ENCODE peak calls at places on chromosomes 13 and 19, in ten cellular contexts. One of them, this sample, is unnamed.

GRCh38 chr13:113220877-113221276 is 11.5 kb downstream of the CUL4A start:
- DNase-seq in tibial nerve: no peak
- DNase-seq in A549: no peak
- DNase-seq in aorta: no peak
- DNase-seq in cardiac muscle cell: no peak
- DNase-seq in GM23248: no peak
- DNase-seq in lung: no peak
- DNase-seq in colonic mucosa: no peak
- DNase-seq in left ventricle myocardium inferior: peak; percentile 54
- DNase-seq in Peyer's patch: no peak
- DNase-seq in this sample: no peak

GRCh38 chr19:40213251-40213793 is 4.9 kb downstream of the TTC9B start:
- DNase-seq in aorta: no peak
- DNase-seq in lung: no peak
- DNase-seq in colonic mucosa: no peak
- DNase-seq in tibial nerve: no peak
- DNase-seq in cardiac muscle cell: no peak
- DNase-seq in left ventricle myocardium inferior: no peak
- DNase-seq in A549: no peak
- DNase-seq in Peyer's patch: no peak
- DNase-seq in GM23248: no peak
- DNase-seq in this sample: no peak

GRCh38 chr19:44807162-44807561 is 1.7 kb upstream of the BCAM start:
- DNase-seq in tibial nerve: no peak
- DNase-seq in colonic mucosa: peak; percentile 80
- DNase-seq in lung: peak; percentile 40
- DNase-seq in Peyer's patch: peak; percentile 80
- DNase-seq in left ventricle myocardium inferior: no peak
- DNase-seq in aorta: no peak
- DNase-seq in GM23248: peak; percentile 16
- DNase-seq in A549: peak; percentile 79
- DNase-seq in cardiac muscle cell: no peak
- DNase-seq in this sample: peak; percentile 71

GRCh38 chr19:39765091-39766076 is 13.3 kb upstream of the LEUTX start:
- DNase-seq in tibial nerve: no peak
- DNase-seq in lung: peak; percentile 41
- DNase-seq in A549: peak; percentile 41
- DNase-seq in GM23248: peak; percentile 67
- DNase-seq in aorta: no peak
- DNase-seq in Peyer's patch: no peak
- DNase-seq in cardiac muscle cell: peak; percentile 72
- DNase-seq in colonic mucosa: peak; percentile 44
- DNase-seq in left ventricle myocardium inferior: no peak
- DNase-seq in this sample: peak; percentile 49

GRCh38 chr19:15137777-15138176 is 30.6 kb downstream of the SYDE1 start:
- DNase-seq in lung: no peak
- DNase-seq in tibial nerve: no peak
- DNase-seq in colonic mucosa: no peak
- DNase-seq in left ventricle myocardium inferior: no peak
- DNase-seq in aorta: no peak
- DNase-seq in A549: no peak
- DNase-seq in cardiac muscle cell: no peak
- DNase-seq in GM23248: peak; percentile 71
- DNase-seq in Peyer's patch: no peak
- DNase-seq in this sample: no peak

GRCh38 chr13:100392709-100393630 is 195.6 kb downstream of the GGACT start:
- DNase-seq in cardiac muscle cell: peak; percentile 37
- DNase-seq in colonic mucosa: peak; percentile 84
- DNase-seq in tibial nerve: peak; percentile 54
- DNase-seq in GM23248: peak; percentile 99
- DNase-seq in Peyer's patch: no peak
- DNase-seq in A549: peak; percentile 76
- DNase-seq in lung: peak; percentile 78
- DNase-seq in left ventricle myocardium inferior: peak; percentile 56
- DNase-seq in aorta: peak; percentile 86
- DNase-seq in this sample: peak; percentile 81

GRCh38 chr13:32284927-32285632 is 30.1 kb downstream of the ZAR1L start:
- DNase-seq in A549: no peak
- DNase-seq in Peyer's patch: no peak
- DNase-seq in cardiac muscle cell: peak; percentile 73
- DNase-seq in aorta: no peak
- DNase-seq in colonic mucosa: no peak
- DNase-seq in left ventricle myocardium inferior: no peak
- DNase-seq in tibial nerve: no peak
- DNase-seq in lung: peak; percentile 37
- DNase-seq in GM23248: peak; percentile 63
- DNase-seq in this sample: no peak

GRCh38 chr19:38224014-38224862 is at the start of gene DPF1:
- DNase-seq in aorta: no peak
- DNase-seq in left ventricle myocardium inferior: peak; percentile 45
- DNase-seq in lung: no peak
- DNase-seq in Peyer's patch: no peak
- DNase-seq in GM23248: peak; percentile 87
- DNase-seq in cardiac muscle cell: peak; percentile 92
- DNase-seq in tibial nerve: no peak
- DNase-seq in A549: peak; percentile 100
- DNase-seq in colonic mucosa: no peak
- DNase-seq in this sample: peak; percentile 26

GRCh38 chr13:42970824-42971669 is 21.0 kb downstream of the EPSTI1 start:
- DNase-seq in A549: peak; percentile 28
- DNase-seq in lung: no peak
- DNase-seq in GM23248: peak; percentile 66
- DNase-seq in colonic mucosa: peak; percentile 70
- DNase-seq in Peyer's patch: no peak
- DNase-seq in cardiac muscle cell: peak; percentile 58
- DNase-seq in tibial nerve: no peak
- DNase-seq in aorta: no peak
- DNase-seq in left ventricle myocardium inferior: no peak
- DNase-seq in this sample: peak; percentile 70

GRCh38 chr19:4976412-4977298 is 7.7 kb downstream of the KDM4B start:
- DNase-seq in GM23248: peak; percentile 99
- DNase-seq in lung: peak; percentile 80
- DNase-seq in colonic mucosa: peak; percentile 45
- DNase-seq in aorta: peak; percentile 85
- DNase-seq in Peyer's patch: no peak
- DNase-seq in A549: peak; percentile 62
- DNase-seq in cardiac muscle cell: no peak
- DNase-seq in left ventricle myocardium inferior: peak; percentile 72
- DNase-seq in tibial nerve: peak; percentile 74
- DNase-seq in this sample: peak; percentile 8

GRCh38 chr19:55820037-55820436 is 11.8 kb downstream of the NLRP11 start:
- DNase-seq in cardiac muscle cell: no peak
- DNase-seq in left ventricle myocardium inferior: no peak
- DNase-seq in Peyer's patch: no peak
- DNase-seq in tibial nerve: no peak
- DNase-seq in colonic mucosa: no peak
- DNase-seq in A549: no peak
- DNase-seq in aorta: no peak
- DNase-seq in lung: no peak
- DNase-seq in GM23248: no peak
- DNase-seq in this sample: no peak

GRCh38 chr13:98824376-98825160 is 72.1 kb upstream of the SLC15A1 start:
- DNase-seq in cardiac muscle cell: no peak
- DNase-seq in A549: no peak
- DNase-seq in lung: no peak
- DNase-seq in Peyer's patch: no peak
- DNase-seq in colonic mucosa: no peak
- DNase-seq in tibial nerve: no peak
- DNase-seq in aorta: no peak
- DNase-seq in GM23248: peak; percentile 53
- DNase-seq in left ventricle myocardium inferior: no peak
- DNase-seq in this sample: no peak

GRCh38 chr13:32911506-32911905 is 104.7 kb upstream of the KL start:
- DNase-seq in cardiac muscle cell: peak; percentile 14
- DNase-seq in colonic mucosa: no peak
- DNase-seq in A549: peak; percentile 35
- DNase-seq in left ventricle myocardium inferior: no peak
- DNase-seq in aorta: no peak
- DNase-seq in GM23248: peak; percentile 63
- DNase-seq in lung: no peak
- DNase-seq in tibial nerve: no peak
- DNase-seq in Peyer's patch: no peak
- DNase-seq in this sample: peak; percentile 19

GRCh38 chr13:50713849-50714248 is 129.6 kb downstream of the DLEU7 start:
- DNase-seq in tibial nerve: no peak
- DNase-seq in aorta: no peak
- DNase-seq in cardiac muscle cell: no peak
- DNase-seq in lung: no peak
- DNase-seq in A549: no peak
- DNase-seq in colonic mucosa: peak; percentile 19
- DNase-seq in GM23248: peak; percentile 78
- DNase-seq in left ventricle myocardium inferior: no peak
- DNase-seq in Peyer's patch: no peak
- DNase-seq in this sample: peak; percentile 52

GRCh38 chr19:33564836-33565338 is 43.3 kb upstream of the PEPD start:
- DNase-seq in GM23248: no peak
- DNase-seq in aorta: no peak
- DNase-seq in tibial nerve: no peak
- DNase-seq in colonic mucosa: no peak
- DNase-seq in left ventricle myocardium inferior: no peak
- DNase-seq in Peyer's patch: no peak
- DNase-seq in A549: no peak
- DNase-seq in cardiac muscle cell: no peak
- DNase-seq in lung: no peak
- DNase-seq in this sample: no peak

GRCh38 chr13:80070024-80070703 is 270.8 kb downstream of the SPRY2 start:
- DNase-seq in aorta: no peak
- DNase-seq in Peyer's patch: no peak
- DNase-seq in A549: no peak
- DNase-seq in colonic mucosa: peak; percentile 40
- DNase-seq in left ventricle myocardium inferior: no peak
- DNase-seq in GM23248: no peak
- DNase-seq in lung: no peak
- DNase-seq in tibial nerve: no peak
- DNase-seq in cardiac muscle cell: no peak
- DNase-seq in this sample: peak; percentile 39

GRCh38 chr19:7373862-7374261 is 25.1 kb downstream of the ARHGEF18 start:
- DNase-seq in cardiac muscle cell: no peak
- DNase-seq in A549: no peak
- DNase-seq in lung: no peak
- DNase-seq in GM23248: no peak
- DNase-seq in left ventricle myocardium inferior: no peak
- DNase-seq in Peyer's patch: peak; percentile 51
- DNase-seq in tibial nerve: no peak
- DNase-seq in aorta: no peak
- DNase-seq in colonic mucosa: no peak
- DNase-seq in this sample: peak; percentile 53

GRCh38 chr19:3075605-3076431 is 13.5 kb upstream of the TLE5 start:
- DNase-seq in GM23248: peak; percentile 55
- DNase-seq in cardiac muscle cell: peak; percentile 61
- DNase-seq in Peyer's patch: peak; percentile 86
- DNase-seq in colonic mucosa: peak; percentile 78
- DNase-seq in tibial nerve: no peak
- DNase-seq in aorta: no peak
- DNase-seq in left ventricle myocardium inferior: peak; percentile 51
- DNase-seq in A549: no peak
- DNase-seq in lung: peak; percentile 58
- DNase-seq in this sample: peak; percentile 56

GRCh38 chr19:39969681-39970423 is 1.1 kb upstream of the PSMC4 start:
- DNase-seq in A549: no peak
- DNase-seq in aorta: no peak
- DNase-seq in GM23248: no peak
- DNase-seq in Peyer's patch: no peak
- DNase-seq in tibial nerve: no peak
- DNase-seq in colonic mucosa: peak; percentile 19
- DNase-seq in cardiac muscle cell: no peak
- DNase-seq in left ventricle myocardium inferior: no peak
- DNase-seq in lung: no peak
- DNase-seq in this sample: no peak

DNA sequence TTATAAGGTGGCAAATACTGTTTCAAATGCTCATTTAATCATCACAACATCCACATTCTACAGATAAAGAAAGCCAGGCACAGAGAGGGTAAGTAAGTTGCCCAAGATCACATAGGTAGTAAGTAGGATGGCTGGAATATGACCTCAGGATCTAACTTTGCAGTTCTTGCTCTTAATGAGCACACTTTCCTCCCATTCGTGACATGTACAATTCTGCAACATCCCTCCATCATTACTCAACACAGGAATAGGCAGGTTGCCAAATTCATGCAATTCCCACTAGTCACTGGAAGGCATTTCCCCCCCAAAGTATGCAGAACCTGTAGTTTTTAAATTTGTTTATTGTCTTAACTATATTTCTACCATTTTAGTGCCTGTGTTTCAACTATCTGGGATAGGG is 109.2 kb downstream of the OLFM4 start:
- DNase-seq in colonic mucosa: peak; percentile 27
- DNase-seq in Peyer's patch: no peak
- DNase-seq in lung: no peak
- DNase-seq in cardiac muscle cell: no peak
- DNase-seq in A549: no peak
- DNase-seq in GM23248: peak; percentile 80
- DNase-seq in left ventricle myocardium inferior: no peak
- DNase-seq in tibial nerve: peak; percentile 28
- DNase-seq in aorta: no peak
- DNase-seq in this sample: no peak
- H3K4me1 ChIP-seq in colonic mucosa: no peaks in the 10 kb centered on the region
- H3K4me1 ChIP-seq in Peyer's patch: no peaks in the 10 kb centered on the region
- H3K4me1 ChIP-seq in lung: no peaks in the 10 kb centered on the region
- H3K4me1 ChIP-seq in cardiac muscle cell: peaks cover 14% of the 10 kb centered on the region
- H3K4me1 ChIP-seq in A549: no peaks in the 10 kb centered on the region
- H3K4me1 ChIP-seq in GM23248: peaks cover 15% of the 10 kb centered on the region
- H3K4me1 ChIP-seq in left ventricle myocardium inferior: no peaks in the 10 kb centered on the region
- H3K4me1 ChIP-seq in tibial nerve: peaks cover 3% of the 10 kb centered on the region
- H3K4me1 ChIP-seq in aorta: no peaks in the 10 kb centered on the region
- H3K4me1 ChIP-seq in this sample: no peaks in the 10 kb centered on the region

GRCh38 chr13:36526897-36527296 is 94.6 kb downstream of the CCNA1 start:
- DNase-seq in Peyer's patch: no peak
- DNase-seq in aorta: no peak
- DNase-seq in A549: no peak
- DNase-seq in lung: peak; percentile 60
- DNase-seq in colonic mucosa: no peak
- DNase-seq in tibial nerve: no peak
- DNase-seq in cardiac muscle cell: no peak
- DNase-seq in GM23248: no peak
- DNase-seq in left ventricle myocardium inferior: no peak
- DNase-seq in this sample: no peak
- H3K4me1 ChIP-seq in Peyer's patch: no peaks in the 10 kb centered on the region
- H3K4me1 ChIP-seq in aorta: no peaks in the 10 kb centered on the region
- H3K4me1 ChIP-seq in A549: no peaks in the 10 kb centered on the region
- H3K4me1 ChIP-seq in lung: no peaks in the 10 kb centered on the region
- H3K4me1 ChIP-seq in colonic mucosa: no peaks in the 10 kb centered on the region
- H3K4me1 ChIP-seq in tibial nerve: no peaks in the 10 kb centered on the region
- H3K4me1 ChIP-seq in cardiac muscle cell: no peaks in the 10 kb centered on the region
- H3K4me1 ChIP-seq in GM23248: no peaks in the 10 kb centered on the region
- H3K4me1 ChIP-seq in left ventricle myocardium inferior: no peaks in the 10 kb centered on the region
- H3K4me1 ChIP-seq in this sample: no peaks in the 10 kb centered on the region

GRCh38 chr13:97275775-97276501 is 53.8 kb downstream of the MBNL2 start:
- DNase-seq in aorta: no peak
- DNase-seq in tibial nerve: no peak
- DNase-seq in cardiac muscle cell: no peak
- DNase-seq in A549: no peak
- DNase-seq in GM23248: peak; percentile 52
- DNase-seq in lung: no peak
- DNase-seq in left ventricle myocardium inferior: no peak
- DNase-seq in Peyer's patch: no peak
- DNase-seq in colonic mucosa: no peak
- DNase-seq in this sample: no peak
- H3K4me1 ChIP-seq in aorta: peaks cover 7% of the 10 kb centered on the region
- H3K4me1 ChIP-seq in tibial nerve: peaks cover 35% of the 10 kb centered on the region
- H3K4me1 ChIP-seq in cardiac muscle cell: no peaks in the 10 kb centered on the region
- H3K4me1 ChIP-seq in A549: peaks cover 80% of the 10 kb centered on the region
- H3K4me1 ChIP-seq in GM23248: peaks cover 88% of the 10 kb centered on the region
- H3K4me1 ChIP-seq in lung: peaks cover 42% of the 10 kb centered on the region
- H3K4me1 ChIP-seq in left ventricle myocardium inferior: peaks cover 99% of the 10 kb centered on the region
- H3K4me1 ChIP-seq in Peyer's patch: peaks cover 46% of the 10 kb centered on the region
- H3K4me1 ChIP-seq in colonic mucosa: peaks cover 18% of the 10 kb centered on the region
- H3K4me1 ChIP-seq in this sample: no peaks in the 10 kb centered on the region

GRCh38 chr19:47509973-47510372 is 4.9 kb downstream of the NAPA start:
- DNase-seq in left ventricle myocardium inferior: no peak
- DNase-seq in Peyer's patch: no peak
- DNase-seq in tibial nerve: no peak
- DNase-seq in cardiac muscle cell: no peak
- DNase-seq in GM23248: peak; percentile 67
- DNase-seq in lung: no peak
- DNase-seq in aorta: peak; percentile 81
- DNase-seq in colonic mucosa: no peak
- DNase-seq in A549: no peak
- DNase-seq in this sample: no peak
- H3K4me1 ChIP-seq in left ventricle myocardium inferior: peaks cover 97% of the 10 kb centered on the region
- H3K4me1 ChIP-seq in Peyer's patch: peaks cover 65% of the 10 kb centered on the region
- H3K4me1 ChIP-seq in tibial nerve: peaks cover 52% of the 10 kb centered on the region
- H3K4me1 ChIP-seq in cardiac muscle cell: no peaks in the 10 kb centered on the region
- H3K4me1 ChIP-seq in GM23248: peaks cover 31% of the 10 kb centered on the region
- H3K4me1 ChIP-seq in lung: peaks cover 44% of the 10 kb centered on the region
- H3K4me1 ChIP-seq in aorta: no peaks in the 10 kb centered on the region
- H3K4me1 ChIP-seq in colonic mucosa: peaks cover 12% of the 10 kb centered on the region
- H3K4me1 ChIP-seq in A549: peaks cover 22% of the 10 kb centered on the region
- H3K4me1 ChIP-seq in this sample: peaks cover 2% of the 10 kb centered on the region